ENCODE peak calls at places on chromosomes 5 and 9, in four cellular contexts. One of them, this sample, is unnamed.

GRCh38 chr9:8552732-8553131 is 753.2 kb upstream of the DMAC1 start:
- DNase-seq in activated CD4-positive, CD25-positive, alpha-beta regulatory T cell treated with anti-CD3 and anti-CD28 coated beads, Interleukin-2, amount 50 U/mL, for 72 hours: no peak
- DNase-seq in amniotic epithelial cell: no peak
- DNase-seq in NB4: no peak
- DNase-seq in this sample: no peak

GRCh38 chr5:66849803-66850202 is 253.6 kb downstream of the MAST4 start:
- DNase-seq in amniotic epithelial cell: peak; percentile 54
- DNase-seq in NB4: no peak
- DNase-seq in activated CD4-positive, CD25-positive, alpha-beta regulatory T cell treated with anti-CD3 and anti-CD28 coated beads, Interleukin-2, amount 50 U/mL, for 72 hours: no peak
- DNase-seq in this sample: no peak

GRCh38 chr9:134320195-134320885 is 5.9 kb upstream of the RXRA start:
- DNase-seq in activated CD4-positive, CD25-positive, alpha-beta regulatory T cell treated with anti-CD3 and anti-CD28 coated beads, Interleukin-2, amount 50 U/mL, for 72 hours: no peak
- DNase-seq in NB4: no peak
- DNase-seq in amniotic epithelial cell: peak; percentile 29
- DNase-seq in this sample: no peak

GRCh38 chr5:139426222-139426885 is 13.0 kb downstream of the DNAJC18 start:
- DNase-seq in amniotic epithelial cell: no peak
- DNase-seq in activated CD4-positive, CD25-positive, alpha-beta regulatory T cell treated with anti-CD3 and anti-CD28 coated beads, Interleukin-2, amount 50 U/mL, for 72 hours: no peak
- DNase-seq in NB4: no peak
- DNase-seq in this sample: no peak

GRCh38 chr9:115058684-115059315 is 59.2 kb downstream of the TNC start:
- DNase-seq in amniotic epithelial cell: peak; percentile 90
- DNase-seq in activated CD4-positive, CD25-positive, alpha-beta regulatory T cell treated with anti-CD3 and anti-CD28 coated beads, Interleukin-2, amount 50 U/mL, for 72 hours: no peak
- DNase-seq in NB4: no peak
- DNase-seq in this sample: no peak

GRCh38 chr9:87270241-87271234 is 227.1 kb upstream of the DAPK1 start:
- DNase-seq in activated CD4-positive, CD25-positive, alpha-beta regulatory T cell treated with anti-CD3 and anti-CD28 coated beads, Interleukin-2, amount 50 U/mL, for 72 hours: no peak
- DNase-seq in amniotic epithelial cell: peak; percentile 58
- DNase-seq in NB4: no peak
- DNase-seq in this sample: no peak

GRCh38 chr5:69083412-69083811 is 10.4 kb upstream of the SLC30A5 start:
- DNase-seq in activated CD4-positive, CD25-positive, alpha-beta regulatory T cell treated with anti-CD3 and anti-CD28 coated beads, Interleukin-2, amount 50 U/mL, for 72 hours: no peak
- DNase-seq in amniotic epithelial cell: peak; percentile 19
- DNase-seq in NB4: peak; percentile 37
- DNase-seq in this sample: no peak

GRCh38 chr9:114141553-114142548 is 13.5 kb upstream of the COL27A1 start:
- DNase-seq in NB4: no peak
- DNase-seq in amniotic epithelial cell: peak; percentile 38
- DNase-seq in activated CD4-positive, CD25-positive, alpha-beta regulatory T cell treated with anti-CD3 and anti-CD28 coated beads, Interleukin-2, amount 50 U/mL, for 72 hours: no peak
- DNase-seq in this sample: no peak

GRCh38 chr9:112315905-112316304 is 17.5 kb downstream of the PTBP3 start:
- DNase-seq in activated CD4-positive, CD25-positive, alpha-beta regulatory T cell treated with anti-CD3 and anti-CD28 coated beads, Interleukin-2, amount 50 U/mL, for 72 hours: no peak
- DNase-seq in amniotic epithelial cell: no peak
- DNase-seq in NB4: no peak
- DNase-seq in this sample: no peak

GRCh38 chr5:160463775-160464465 is 42.3 kb downstream of the PTTG1 start:
- DNase-seq in amniotic epithelial cell: peak; percentile 42
- DNase-seq in NB4: peak; percentile 51
- DNase-seq in activated CD4-positive, CD25-positive, alpha-beta regulatory T cell treated with anti-CD3 and anti-CD28 coated beads, Interleukin-2, amount 50 U/mL, for 72 hours: no peak
- DNase-seq in this sample: no peak

GRCh38 chr9:129676970-129677369 is 11.5 kb downstream of the PRRX2 start:
- DNase-seq in amniotic epithelial cell: no peak
- DNase-seq in activated CD4-positive, CD25-positive, alpha-beta regulatory T cell treated with anti-CD3 and anti-CD28 coated beads, Interleukin-2, amount 50 U/mL, for 72 hours: no peak
- DNase-seq in NB4: no peak
- DNase-seq in this sample: no peak